ENCODE peak calls at places on chromosomes 2 and 18, in four cellular contexts. B is GM12878, U is K562, L is H1. D is an unnamed sample.
A peak's percentile ranks its signal among the peaks of the same experiment; 100 is the strongest.

GRCh38 chr18:55320399-55321255 is 267.4 kb downstream of the TCF4 start:
- DNase-seq in B (no peak), U (no peak), L (no peak), D (no peak)

GRCh38 chr2:12556762-12557161 is 160.0 kb upstream of the TRIB2 start:
- DNase-seq in B (no peak), U (no peak), L (no peak), D (no peak)

GRCh38 chr18:44579028-44579692 is 101.5 kb upstream of the SETBP1 start:
- DNase-seq in B (no peak), U (peak; percentile 8), L (no peak), D (peak; percentile 1)

GRCh38 chr2:127176371-127177311 is 43.5 kb downstream of the CYP27C1 start:
- DNase-seq in B (no peak), U (no peak), L (no peak), D (no peak)

GRCh38 chr18:80175451-80176235 is 66.6 kb downstream of the ADNP2 start:
- DNase-seq in B (no peak), U (no peak), L (no peak), D (no peak)

GRCh38 chr2:17979707-17980106 is 101.2 kb downstream of the KCNS3 start:
- DNase-seq in B (no peak), U (no peak), L (no peak), D (no peak)

GRCh38 chr2:183927367-183928355 is 670.7 kb upstream of the ZNF804A start:
- DNase-seq in B (no peak), U (no peak), L (no peak), D (no peak)

GRCh38 chr2:181790716-181791649 is 100.5 kb upstream of the ITPRID2 start:
- DNase-seq in B (peak; percentile 50), U (no peak), L (no peak), D (peak; percentile 88)

GRCh38 chr18:25353080-25353479 is 1.1 kb upstream of the ZNF521 start:
- DNase-seq in B (no peak), U (no peak), L (no peak), D (no peak)

GRCh38 chr2:50126845-50127244 is 905.1 kb downstream of the NRXN1 start:
- DNase-seq in B (no peak), U (no peak), L (no peak), D (no peak)

GRCh38 chr2:101516833-101517690 is 42.1 kb upstream of the RFX8 start:
- DNase-seq in B (no peak), U (no peak), L (no peak), D (peak; percentile 75)

GRCh38 chr2:23211987-23212583 is 172.9 kb upstream of the KLHL29 start:
- DNase-seq in B (no peak), U (no peak), L (no peak), D (no peak)

GRCh38 chr2:200496696-200497095 is 13.2 kb downstream of the KCTD18 start:
- DNase-seq in B (no peak), U (no peak), L (no peak), D (no peak)

GRCh38 chr2:217325251-217325650 is 465.4 kb upstream of the TNP1 start:
- DNase-seq in B (no peak), U (no peak), L (no peak), D (peak; percentile 45)

GRCh38 chr18:22868831-22869230 is 64.3 kb upstream of the RBBP8 start:
- DNase-seq in B (no peak), U (no peak), L (no peak), D (no peak)

GRCh38 chr2:142603761-142604160 is 273.7 kb upstream of the KYNU start:
- DNase-seq in B (no peak), U (no peak), L (no peak), D (no peak)

GRCh38 chr2:223549215-223549614 is 52.9 kb downstream of the SCG2 start:
- DNase-seq in B (no peak), U (no peak), L (no peak), D (peak; percentile 24)

GRCh38 chr2:207224391-207224790 is 58.6 kb upstream of the KLF7 start:
- DNase-seq in B (no peak), U (no peak), L (no peak), D (no peak)

GRCh38 chr2:8573234-8573941 is 108.5 kb upstream of the ID2 start:
- DNase-seq in B (no peak), U (no peak), L (no peak), D (peak; percentile 47)

GRCh38 chr2:141058552-141058951 is 1072.3 kb downstream of the LRP1B start:
- DNase-seq in B (no peak), U (no peak), L (no peak), D (no peak)

GRCh38 chr18:6414118-6414722 is 491 bp downstream of the L3MBTL4 start:
- DNase-seq in B (no peak), U (no peak), L (no peak), D (peak; percentile 22)

GRCh38 chr18:31199190-31199769 is 36.6 kb upstream of the DSC1 start:
- DNase-seq in B (no peak), U (no peak), L (no peak), D (no peak)
- H3K27ac ChIP-seq in B (no peak overlapping the region), U (no peak overlapping the region), L (no peak overlapping the region), D (no peak overlapping the region)

GRCh38 chr2:38099096-38099997 is 23.4 kb upstream of the CYP1B1 start:
- DNase-seq in B (no peak), U (no peak), L (no peak), D (no peak)
- TF ChIP-seq JUND in B (no peak), U (no peak), L (no peak), D (no peak)

GRCh38 chr18:59432796-59433195 is 73.7 kb upstream of the LMAN1 start:
- DNase-seq in B (no peak), U (no peak), L (no peak), D (no peak)

GRCh38 chr18:59423251-59423650 is 64.2 kb upstream of the LMAN1 start:
- DNase-seq in B (no peak), U (no peak), L (no peak), D (no peak)

GRCh38 chr18:59429608-59430007 is 70.5 kb upstream of the LMAN1 start:
- DNase-seq in B (no peak), U (no peak), L (no peak), D (no peak)

GRCh38 chr18:59426855-59427254 is 67.8 kb upstream of the LMAN1 start:
- DNase-seq in B (no peak), U (no peak), L (no peak), D (no peak)

DNA sequence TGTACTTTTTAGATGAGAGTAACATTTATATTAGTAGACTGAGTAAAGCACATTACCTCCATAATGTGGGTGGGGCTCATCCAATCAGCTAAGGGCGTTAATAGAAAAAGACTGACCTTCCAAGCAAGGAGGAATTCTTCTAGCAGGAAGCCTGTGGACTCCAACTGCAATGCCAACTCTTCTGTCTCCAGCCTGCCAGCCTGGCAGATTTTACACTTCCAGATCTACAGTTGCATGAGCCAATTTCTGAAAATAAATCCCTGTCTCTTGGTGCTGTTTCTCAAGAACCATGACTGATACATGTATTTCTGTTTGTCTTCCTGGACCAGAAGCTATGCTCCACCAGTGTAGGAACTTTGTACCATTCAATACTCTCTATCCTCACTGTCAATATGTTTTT is 69.0 kb upstream of the LMAN1 start:
- DNase-seq in B (no peak), U (no peak), L (no peak), D (no peak)
- TF ChIP-seq BRCA1 in B (no peak), U (no peak), L (no peak), D (no peak)

DNA sequence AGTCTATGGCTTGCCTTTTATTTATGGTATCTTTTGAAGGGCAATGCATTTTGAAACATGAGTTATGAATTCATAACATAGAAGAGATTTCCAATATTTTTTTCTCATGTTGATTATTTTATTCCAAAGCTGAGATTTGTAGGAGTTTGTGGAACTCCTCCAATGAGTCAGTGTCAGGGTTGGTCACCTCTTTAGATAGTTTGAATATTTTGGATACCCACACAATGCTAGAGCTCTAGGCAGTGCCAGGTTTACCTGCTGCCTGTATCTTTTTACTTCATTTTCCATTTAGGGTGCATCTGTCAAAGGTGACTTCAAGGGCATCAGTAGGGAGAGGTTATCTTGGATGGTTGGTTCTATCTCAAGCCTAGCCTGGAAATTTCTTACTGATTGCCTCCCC is 152.7 kb downstream of the CERS6 start:
- DNase-seq in B (no peak), U (no peak), L (no peak), D (no peak)
- H3K27ac ChIP-seq in B (no peak overlapping the region), U (no peak overlapping the region), L (no peak overlapping the region), D (no peak overlapping the region)

D was measured in HepG2.